ENCODE peak calls at places on chromosomes 6 and 20, in ten cellular contexts. J, S, O, V, C, K, M, Y, R and T are unnamed samples. For H3K36me3, the result is how much of the 10 kb centered on the place peaks cover.

GRCh38 chr6:13453771-13454251 is 33.6 kb downstream of the GFOD1 start:
- DNase-seq in J (peak), S (no peak), O (no peak), V (no peak), C (no peak), K (no peak), M (no peak), Y (no peak), R (no peak), T (no peak)

GRCh38 chr20:62603021-62603906 is 39.0 kb upstream of the SLCO4A1 start:
- DNase-seq in J (peak), S (peak), O (peak), V (peak), C (no peak), K (no peak), M (peak), Y (no peak), R (peak), T (no peak)

GRCh38 chr6:73028124-73028766 is 197.1 kb downstream of the KHDC1L start:
- DNase-seq in J (no peak), S (no peak), O (no peak), V (no peak), C (no peak), K (no peak), M (no peak), Y (no peak), R (no peak), T (no peak)

GRCh38 chr6:107491791-107492674 is 2.1 kb downstream of the SOBP start:
- DNase-seq in J (peak), S (no peak), O (no peak), V (no peak), C (peak), K (peak), M (no peak), Y (no peak), R (no peak), T (no peak)

GRCh38 chr6:89412071-89413005 is at the start of gene RRAGD:
- DNase-seq in J (peak), S (peak), O (peak), V (peak), C (peak), K (peak), M (peak), Y (no peak), R (peak), T (no peak)

GRCh38 chr6:82277686-82278085 is 30.1 kb upstream of the IBTK start:
- DNase-seq in J (no peak), S (no peak), O (no peak), V (no peak), C (no peak), K (no peak), M (no peak), Y (no peak), R (no peak), T (no peak)

GRCh38 chr6:56938634-56939294 is 16.1 kb upstream of the BEND6 start:
- DNase-seq in J (peak), S (no peak), O (no peak), V (no peak), C (no peak), K (peak), M (no peak), Y (no peak), R (no peak), T (no peak)

GRCh38 chr6:26121141-26122004 is 34.1 kb downstream of the HFE start:
- DNase-seq in J (peak), S (no peak), O (no peak), V (no peak), C (no peak), K (no peak), M (no peak), Y (no peak), R (no peak), T (no peak)

GRCh38 chr6:170130771-170131241 is 160.1 kb downstream of the DLL1 start:
- DNase-seq in J (no peak), S (peak), O (peak), V (no peak), C (no peak), K (peak), M (peak), Y (no peak), R (peak), T (no peak)

GRCh38 chr6:105087571-105088211 is 92.1 kb downstream of the POPDC3 start:
- DNase-seq in J (peak), S (peak), O (no peak), V (no peak), C (peak), K (no peak), M (peak), Y (peak), R (no peak), T (peak)

GRCh38 chr20:44409132-44409600 is 53.7 kb downstream of the HNF4A start:
- DNase-seq in J (peak), S (no peak), O (no peak), V (no peak), C (no peak), K (no peak), M (no peak), Y (no peak), R (no peak), T (no peak)

GRCh38 chr20:13659288-13659687 is 20.6 kb upstream of the TASP1 start:
- DNase-seq in J (no peak), S (no peak), O (no peak), V (no peak), C (no peak), K (no peak), M (no peak), Y (no peak), R (no peak), T (no peak)

GRCh38 chr20:45020236-45020886 is 54.0 kb downstream of the STK4 start:
- DNase-seq in J (no peak), S (no peak), O (no peak), V (no peak), C (no peak), K (no peak), M (no peak), Y (no peak), R (peak), T (no peak)

GRCh38 chr6:10429638-10430427 is 15.0 kb upstream of the TFAP2A start:
- DNase-seq in J (peak), S (no peak), O (no peak), V (no peak), C (no peak), K (no peak), M (no peak), Y (peak), R (no peak), T (no peak)

GRCh38 chr6:30781697-30782424 is 37.5 kb upstream of the IER3 start:
- DNase-seq in J (peak), S (peak), O (no peak), V (peak), C (peak), K (peak), M (peak), Y (no peak), R (peak), T (no peak)

GRCh38 chr6:163825033-163825432 is 410.5 kb downstream of the QKI start:
- DNase-seq in J (peak), S (no peak), O (no peak), V (no peak), C (no peak), K (no peak), M (no peak), Y (no peak), R (no peak), T (no peak)

GRCh38 chr6:10555625-10556309 is 34.6 kb downstream of the GCNT2 start:
- DNase-seq in J (peak), S (peak), O (no peak), V (peak), C (no peak), K (no peak), M (peak), Y (peak), R (peak), T (no peak)

GRCh38 chr6:107870379-107870778 is 46.3 kb upstream of the SCML4 start:
- DNase-seq in J (peak), S (no peak), O (no peak), V (no peak), C (no peak), K (no peak), M (no peak), Y (no peak), R (no peak), T (no peak)

GRCh38 chr6:143200035-143200770 is 139.5 kb downstream of the AIG1 start:
- DNase-seq in J (peak), S (no peak), O (no peak), V (no peak), C (no peak), K (no peak), M (no peak), Y (no peak), R (no peak), T (no peak)

GRCh38 chr6:3419624-3420272 is 37.1 kb downstream of the SLC22A23 start:
- DNase-seq in J (peak), S (no peak), O (no peak), V (no peak), C (no peak), K (no peak), M (peak), Y (no peak), R (no peak), T (no peak)

GRCh38 chr6:112933947-112934346 is 586.8 kb downstream of the RFPL4B start:
- DNase-seq in J (peak), S (no peak), O (no peak), V (no peak), C (no peak), K (no peak), M (no peak), Y (no peak), R (no peak), T (no peak)

GRCh38 chr6:170269873-170270541 is 20.9 kb downstream of the DLL1 start:
- DNase-seq in J (peak), S (no peak), O (no peak), V (no peak), C (no peak), K (no peak), M (no peak), Y (no peak), R (peak), T (no peak)

GRCh38 chr6:139271056-139271455 is 20.7 kb downstream of the TXLNB start:
- DNase-seq in J (no peak), S (no peak), O (no peak), V (no peak), C (no peak), K (no peak), M (peak), Y (no peak), R (no peak), T (no peak)

GRCh38 chr6:105270511-105270910 is 90.7 kb upstream of the POPDC3 start:
- DNase-seq in J (peak), S (no peak), O (no peak), V (no peak), C (no peak), K (no peak), M (no peak), Y (no peak), R (no peak), T (no peak)

GRCh38 chr20:38373231-38373867 is 27.1 kb downstream of the LBP start:
- DNase-seq in J (no peak), S (no peak), O (no peak), V (no peak), C (no peak), K (no peak), M (peak), Y (no peak), R (no peak), T (no peak)

GRCh38 chr6:48472535-48472934 is 361.5 kb upstream of the PTCHD4 start:
- DNase-seq in J (no peak), S (no peak), O (no peak), V (no peak), C (no peak), K (no peak), M (no peak), Y (no peak), R (no peak), T (no peak)

GRCh38 chr6:89690944-89691324 is 52.4 kb upstream of the LYRM2 start:
- DNase-seq in J (no peak), S (no peak), O (no peak), V (no peak), C (no peak), K (no peak), M (no peak), Y (peak), R (no peak), T (peak)

GRCh38 chr6:132257561-132257960 is 143.7 kb downstream of the MOXD1 start:
- DNase-seq in J (peak), S (peak), O (no peak), V (no peak), C (no peak), K (no peak), M (no peak), Y (no peak), R (no peak), T (no peak)

GRCh38 chr20:3687655-3688054 is 5.8 kb upstream of the ADAM33 start:
- DNase-seq in J (peak), S (no peak), O (no peak), V (no peak), C (no peak), K (peak), M (no peak), Y (no peak), R (no peak), T (no peak)

GRCh38 chr6:13373488-13373886 is 45.1 kb upstream of the TBC1D7 start:
- DNase-seq in J (peak), S (no peak), O (no peak), V (no peak), C (no peak), K (no peak), M (no peak), Y (no peak), R (no peak), T (no peak)

GRCh38 chr6:50637267-50637666 is 76.1 kb upstream of the TFAP2D start:
- DNase-seq in J (no peak), S (no peak), O (no peak), V (no peak), C (no peak), K (no peak), M (no peak), Y (no peak), R (no peak), T (no peak)

GRCh38 chr20:43444107-43444506 is 13.6 kb upstream of the SRSF6 start:
- DNase-seq in J (no peak), S (no peak), O (no peak), V (no peak), C (no peak), K (no peak), M (no peak), Y (no peak), R (no peak), T (no peak)

GRCh38 chr20:13788167-13788834 is 3.5 kb downstream of the NDUFAF5 start:
- DNase-seq in J (peak), S (peak), O (no peak), V (no peak), C (no peak), K (peak), M (peak), Y (peak), R (peak), T (peak)

GRCh38 chr6:145540741-145541140 is 194.6 kb downstream of the EPM2A start:
- DNase-seq in J (peak), S (no peak), O (no peak), V (no peak), C (no peak), K (no peak), M (no peak), Y (no peak), R (no peak), T (no peak)

GRCh38 chr6:170020041-170020583 is 268.7 kb downstream of the ERMARD start:
- DNase-seq in J (no peak), S (peak), O (no peak), V (no peak), C (no peak), K (peak), M (peak), Y (no peak), R (no peak), T (no peak)

GRCh38 chr20:57613481-57613921 is 6.7 kb downstream of the ZBP1 start:
- DNase-seq in J (no peak), S (no peak), O (peak), V (no peak), C (no peak), K (no peak), M (no peak), Y (no peak), R (no peak), T (no peak)

GRCh38 chr6:470051-470900 is 78.7 kb downstream of the IRF4 start:
- DNase-seq in J (no peak), S (no peak), O (no peak), V (no peak), C (no peak), K (no peak), M (no peak), Y (no peak), R (no peak), T (no peak)

GRCh38 chr20:63347081-63347741 is 13.9 kb downstream of the CHRNA4 start:
- DNase-seq in J (no peak), S (no peak), O (no peak), V (peak), C (no peak), K (no peak), M (no peak), Y (no peak), R (peak), T (no peak)

GRCh38 chr20:38997622-38998021 is 35.5 kb downstream of the DHX35 start:
- DNase-seq in J (no peak), S (no peak), O (no peak), V (no peak), C (no peak), K (no peak), M (peak), Y (no peak), R (no peak), T (no peak)

GRCh38 chr6:75863001-75863400 is 114.0 kb downstream of the MYO6 start:
- DNase-seq in J (no peak), S (no peak), O (no peak), V (no peak), C (no peak), K (no peak), M (no peak), Y (no peak), R (no peak), T (no peak)

GRCh38 chr6:75863784-75864183 is 114.7 kb downstream of the MYO6 start:
- DNase-seq in J (no peak), S (no peak), O (no peak), V (no peak), C (no peak), K (no peak), M (no peak), Y (no peak), R (no peak), T (no peak)
- H3K36me3 ChIP-seq in J (under half), S (under half), O (under half), V (under half), C (under half), K (under half), M (under half), Y (under half), R (under half), T (under half)

GRCh38 chr20:49880177-49880576 is 35.2 kb downstream of the SPATA2 start:
- DNase-seq in J (no peak), S (peak), O (no peak), V (no peak), C (no peak), K (no peak), M (no peak), Y (no peak), R (no peak), T (no peak)
- H3K36me3 ChIP-seq in J (under half), S (under half), O (under half), V (under half), C (under half), K (under half), M (under half), Y (under half), R (under half), T (under half)

DNA sequence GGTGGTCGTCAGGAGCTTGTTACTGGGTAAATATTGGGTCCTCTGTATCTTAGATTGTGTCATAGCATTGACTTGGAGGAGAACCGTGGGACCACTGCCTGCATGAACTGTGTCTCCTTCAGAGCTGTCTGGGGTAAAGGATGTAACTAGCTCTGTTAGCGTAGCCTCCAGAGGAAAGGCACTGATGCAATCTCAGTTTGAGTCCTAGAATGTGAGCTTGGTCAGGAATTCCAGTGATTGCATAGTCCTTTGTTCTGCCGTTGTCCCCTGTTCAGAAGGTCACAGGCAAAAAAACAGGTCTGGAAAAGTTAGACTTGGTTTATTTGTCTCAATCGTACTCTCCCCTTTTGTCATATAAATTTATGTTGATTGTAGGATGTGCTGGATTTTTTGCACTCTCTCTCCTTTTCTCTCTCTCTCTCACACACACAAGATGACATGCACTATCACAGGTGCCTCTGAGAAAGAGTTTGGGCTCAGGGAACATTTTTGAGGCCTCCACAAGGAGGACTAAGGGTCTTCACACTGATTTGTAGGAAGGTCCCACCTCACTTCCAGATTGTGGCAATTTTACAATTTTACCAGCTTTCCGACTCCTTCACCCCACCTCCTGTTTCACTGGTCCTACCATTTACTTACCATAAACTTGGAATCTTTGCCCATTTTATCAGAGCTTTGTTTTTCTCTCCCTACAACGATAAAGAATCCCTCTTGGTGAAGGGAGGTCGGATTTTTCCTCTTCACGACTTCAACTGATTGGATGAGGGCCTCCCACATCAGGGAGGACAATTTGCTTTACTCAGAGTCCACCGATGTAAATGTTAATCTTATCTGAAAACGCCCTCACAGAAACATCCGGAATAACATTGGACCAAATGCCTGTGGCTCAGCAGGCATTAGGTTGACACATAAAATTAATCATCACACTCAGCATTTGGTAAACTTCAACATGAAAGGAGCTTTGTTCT is 7.0 kb upstream of the DACT2 start:
- DNase-seq in J (no peak), S (no peak), O (no peak), V (no peak), C (no peak), K (no peak), M (no peak), Y (no peak), R (no peak), T (no peak)
- H3K36me3 ChIP-seq in J (under half), S (under half), O (under half), V (under half), C (under half), K (under half), M (under half), Y (under half), R (under half), T (under half)

DNA sequence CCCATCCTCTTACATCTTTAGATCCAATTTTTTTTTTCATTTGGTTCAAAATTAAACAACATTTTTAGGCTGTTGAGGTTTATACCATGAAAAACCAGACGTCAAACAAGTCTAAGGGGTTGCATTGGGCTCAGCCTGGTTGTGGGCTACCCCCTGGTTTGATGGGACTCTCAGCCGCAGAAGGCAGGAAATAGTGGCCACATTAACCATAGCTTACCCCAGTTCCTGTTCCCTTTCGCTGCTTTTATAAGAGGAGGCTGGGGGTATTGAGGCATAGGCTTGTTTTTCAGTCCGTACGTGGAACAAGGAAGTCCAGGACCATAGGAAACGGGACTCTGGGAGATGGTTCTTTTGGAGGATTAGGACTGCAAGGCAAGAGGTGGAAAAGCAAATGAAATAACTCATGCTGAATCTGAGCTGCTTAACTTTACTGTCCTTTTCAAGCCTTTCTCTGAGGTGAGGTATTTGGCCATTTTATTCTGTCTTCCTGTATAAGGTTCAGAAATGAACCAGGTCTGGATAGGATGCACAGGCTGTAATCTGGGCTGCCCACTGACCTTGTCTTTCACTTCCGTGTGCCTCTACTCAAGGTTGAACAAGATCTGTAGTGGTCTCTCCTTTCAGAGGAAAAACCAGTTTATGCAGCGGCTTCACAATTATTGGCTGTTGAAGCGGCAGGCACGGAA is 7.7 kb downstream of the BRPF3 start:
- DNase-seq in J (no peak), S (no peak), O (peak), V (no peak), C (no peak), K (no peak), M (peak), Y (no peak), R (no peak), T (no peak)
- H3K36me3 ChIP-seq in J (under half), S (half or more), O (under half), V (under half), C (under half), K (under half), M (under half), Y (half or more), R (under half), T (half or more)

DNA sequence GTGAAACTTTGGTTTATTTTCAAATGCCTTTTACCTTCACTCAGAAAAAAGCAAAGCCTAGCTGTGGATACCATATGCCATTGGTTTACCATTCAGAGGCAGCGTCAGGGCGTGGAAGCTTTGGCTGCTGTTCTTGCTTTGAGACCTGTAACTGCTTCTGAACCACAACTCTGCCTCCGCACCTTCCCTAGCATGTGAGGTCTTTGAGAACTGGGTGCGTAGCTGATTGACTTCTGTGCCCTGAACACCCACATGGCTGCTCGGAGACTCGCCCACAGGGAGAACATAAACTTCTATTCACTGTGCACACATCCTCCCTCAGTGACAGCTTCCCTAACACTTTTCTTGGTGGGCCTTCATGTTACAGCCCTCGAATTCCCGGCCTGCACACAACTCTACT is 11.2 kb upstream of the CLDN20 start:
- DNase-seq in J (no peak), S (no peak), O (no peak), V (no peak), C (no peak), K (no peak), M (no peak), Y (no peak), R (no peak), T (no peak)
- H3K36me3 ChIP-seq in J (under half), S (under half), O (under half), V (under half), C (under half), K (under half), M (under half), Y (under half), R (under half), T (half or more)